ENCODE peak calls at places on chromosomes 5 and 9, in nine cellular contexts. G, B, A, C, L, Q, D, P and K are unnamed samples.

GRCh38 chr9:135379540-135380267 is 99.9 kb upstream of the PPP1R26 start:
- DNase-seq in Q (no peak), B (no peak), D (no peak), L (no peak), P (no peak), C (no peak), G (no peak), A (no peak), K (no peak)

GRCh38 chr5:173984218-173984617 is 4.8 kb upstream of the C5orf47 start:
- DNase-seq in P (no peak), B (no peak), D (peak), Q (no peak), C (peak), L (no peak), A (no peak), G (no peak), K (no peak)

GRCh38 chr5:54009357-54009756 is 301.0 kb downstream of the ARL15 start:
- DNase-seq in B (no peak), D (no peak), P (no peak), C (no peak), G (no peak), Q (no peak), A (no peak), L (no peak), K (no peak)

GRCh38 chr5:64188776-64189175 is 23.1 kb downstream of the RNF180 start:
- DNase-seq in D (no peak), P (no peak), Q (no peak), G (no peak), B (no peak), L (no peak), A (no peak), C (no peak), K (no peak)

GRCh38 chr5:36240779-36241635 is 718 bp downstream of the NADK2 start:
- DNase-seq in P (peak), B (peak), L (peak), D (peak), Q (peak), C (no peak), G (peak), A (peak), K (peak)

GRCh38 chr9:97568461-97569275 is 64.5 kb downstream of the TSTD2 start:
- DNase-seq in D (no peak), P (no peak), A (no peak), Q (no peak), B (no peak), G (no peak), L (no peak), C (no peak), K (no peak)

GRCh38 chr9:16828335-16829281 is 41.9 kb downstream of the BNC2 start:
- DNase-seq in Q (no peak), C (no peak), B (no peak), D (peak), A (no peak), G (no peak), P (peak), L (no peak), K (no peak)

GRCh38 chr5:91888810-91889209 is 505.7 kb upstream of the ARRDC3 start:
- DNase-seq in G (no peak), B (no peak), A (no peak), C (no peak), P (no peak), L (no peak), Q (no peak), D (no peak), K (no peak)

GRCh38 chr5:74367241-74367733 is 273.2 kb downstream of the ENC1 start:
- DNase-seq in A (no peak), L (no peak), C (no peak), D (no peak), B (no peak), G (no peak), Q (no peak), P (no peak), K (no peak)

GRCh38 chr9:2727966-2728613 is 10.8 kb downstream of the KCNV2 start:
- DNase-seq in A (no peak), C (peak), G (peak), D (peak), L (peak), Q (no peak), B (no peak), P (no peak), K (no peak)

GRCh38 chr5:1673042-1673674 is 126.5 kb downstream of the MRPL36 start:
- DNase-seq in B (no peak), D (no peak), A (no peak), G (no peak), C (no peak), L (no peak), P (peak), Q (peak), K (no peak)

GRCh38 chr9:117074337-117074662 is 340.6 kb downstream of the ASTN2 start:
- DNase-seq in P (no peak), L (no peak), Q (no peak), G (no peak), C (no peak), D (no peak), B (no peak), A (no peak), K (no peak)

GRCh38 chr9:93302586-93303257 is 118.8 kb downstream of the WNK2 start:
- DNase-seq in L (peak), G (peak), D (peak), P (no peak), B (peak), C (peak), A (peak), Q (peak), K (peak)

GRCh38 chr9:94825620-94825958 is 99.1 kb downstream of the AOPEP start:
- DNase-seq in A (no peak), C (no peak), Q (no peak), B (no peak), D (no peak), G (no peak), P (no peak), L (no peak), K (no peak)

DNA sequence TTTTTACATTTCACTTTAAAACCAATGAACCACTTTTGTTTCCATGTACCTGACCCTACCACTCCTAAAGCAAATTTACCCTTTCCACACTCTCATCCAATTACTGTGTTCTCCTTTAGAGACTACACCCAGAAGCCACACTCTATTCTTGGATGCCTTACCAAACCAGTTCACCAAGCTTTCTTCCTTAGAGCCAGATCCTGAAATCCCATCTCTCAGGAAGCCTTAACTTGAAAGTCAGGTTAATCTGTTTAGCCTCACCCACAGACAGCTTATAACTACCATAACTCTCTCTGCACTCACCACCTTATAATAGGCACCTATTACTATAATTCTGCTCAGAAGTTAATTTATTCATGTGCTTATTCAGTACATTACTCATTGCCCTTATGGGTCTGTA is 4.3 kb downstream of the CSNK1A1 start:
- DNase-seq in C (no peak), A (no peak), Q (no peak), D (no peak), B (no peak), G (peak), L (no peak), P (no peak), K (no peak)
- TF ChIP-seq POLR2AphosphoS5 in C (peak), A (no peak), Q (peak), D (no peak), B (no peak), G (peak), L (no peak), P (no peak), K (peak)

DNA sequence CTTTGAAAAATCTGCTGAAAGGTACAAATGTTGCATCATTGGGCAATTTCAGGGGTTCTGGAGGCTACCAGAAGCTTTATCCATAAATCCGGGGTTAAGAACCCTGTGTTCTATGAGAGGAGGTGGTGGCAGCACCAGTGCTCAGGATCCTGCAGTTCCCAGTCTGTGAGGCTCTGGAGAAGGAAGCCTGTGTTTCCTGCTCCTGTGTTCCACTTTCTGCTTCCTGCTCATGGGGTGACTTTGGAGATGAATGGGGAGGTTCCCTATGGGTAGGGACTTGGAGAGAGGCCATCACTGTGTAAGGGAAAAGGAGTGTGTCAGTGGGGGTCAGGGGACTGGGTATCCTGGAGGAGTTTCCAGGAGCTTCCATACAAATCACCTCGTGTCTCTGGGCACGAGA is 2.3 kb downstream of the CDX1 start:
- DNase-seq in B (no peak), L (no peak), C (no peak), Q (no peak), G (no peak), A (no peak), P (no peak), D (no peak), K (no peak)
- TF ChIP-seq POLR2A in B (no peak), L (no peak), C (no peak), Q (no peak), G (no peak), A (no peak), P (no peak), D (no peak), K (no peak)

GRCh38 chr5:43643750-43644149 is 40.8 kb downstream of the NNT start:
- DNase-seq in D (no peak), B (no peak), G (no peak), Q (no peak), A (no peak), L (no peak), P (no peak), C (no peak), K (no peak)

GRCh38 chr5:43642428-43642827 is 39.4 kb downstream of the NNT start:
- DNase-seq in D (no peak), L (no peak), P (no peak), Q (no peak), G (no peak), C (no peak), B (no peak), A (no peak), K (no peak)

GRCh38 chr5:43646997-43647396 is 44.0 kb downstream of the NNT start:
- DNase-seq in C (no peak), P (no peak), A (no peak), L (no peak), B (no peak), G (no peak), Q (no peak), D (no peak), K (no peak)

GRCh38 chr5:43639566-43639965 is 36.6 kb downstream of the NNT start:
- DNase-seq in B (no peak), D (no peak), P (no peak), L (no peak), C (no peak), A (no peak), G (no peak), Q (no peak), K (no peak)

DNA sequence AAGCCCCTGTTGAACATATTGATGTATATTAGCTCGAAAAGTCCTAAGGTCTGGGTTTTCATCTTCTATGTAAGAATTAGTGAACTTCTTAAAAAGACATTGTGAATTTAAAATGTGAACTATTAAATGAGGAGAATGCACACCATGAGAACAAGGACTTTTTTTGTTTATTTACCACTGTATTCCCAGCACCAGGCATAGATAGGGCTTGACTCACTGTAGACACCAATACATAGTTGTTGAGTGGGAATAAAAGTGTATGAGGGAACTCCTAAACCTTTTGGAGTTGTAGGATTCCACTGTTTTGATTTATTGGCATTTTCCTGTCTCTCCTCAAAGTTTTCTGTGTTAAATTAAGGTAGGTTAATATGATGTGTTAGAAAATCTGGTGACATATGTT is 40.3 kb downstream of the NNT start:
- DNase-seq in P (no peak), B (no peak), C (no peak), D (no peak), L (no peak), Q (no peak), A (no peak), G (no peak), K (no peak)
- TF ChIP-seq POLR2AphosphoS5 in P (no peak), B (no peak), C (no peak), D (no peak), L (no peak), Q (no peak), A (no peak), G (no peak), K (no peak)

DNA sequence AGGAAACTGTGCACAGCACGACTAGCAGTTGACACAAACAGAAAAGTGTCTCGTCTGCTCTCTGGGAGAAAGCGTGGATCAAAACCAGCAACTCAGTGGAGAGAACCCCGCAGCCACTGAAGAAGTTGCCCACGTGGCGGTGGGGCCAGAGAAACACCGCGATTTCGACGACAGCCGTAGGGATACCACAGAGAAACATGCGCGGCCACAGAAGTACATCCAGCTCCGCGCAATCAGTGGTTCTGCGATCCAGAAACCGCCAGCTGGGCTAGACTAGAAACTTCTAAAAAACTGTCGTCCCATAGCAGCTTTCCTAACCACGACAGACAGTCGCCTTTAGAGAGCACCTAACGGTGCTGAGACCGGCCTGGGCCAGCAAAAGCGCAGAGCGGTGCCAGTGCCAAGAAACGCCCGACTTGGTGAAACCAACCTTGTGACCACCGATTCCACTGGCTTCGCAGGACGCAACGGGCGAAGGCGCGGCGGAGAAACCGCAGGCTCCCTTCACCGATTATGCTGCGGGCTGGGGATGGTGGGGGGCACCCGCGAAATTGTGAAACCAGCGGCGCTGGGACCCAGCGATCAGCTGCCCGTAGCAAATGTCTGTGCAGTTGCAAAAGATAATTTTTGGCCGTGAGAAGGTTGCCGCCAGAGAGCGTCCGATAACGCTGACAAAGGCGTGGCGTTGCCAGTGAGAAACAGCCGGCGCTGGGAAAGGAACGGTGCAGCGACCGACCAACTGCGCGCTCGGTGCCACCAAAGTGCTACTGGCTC is 2.7 kb upstream of the ANXA2R start:
- DNase-seq in L (peak), B (no peak), Q (peak), D (peak), A (no peak), G (peak), C (peak), P (peak), K (peak)
- TF ChIP-seq POLR2A in L (peak), B (no peak), Q (no peak), D (no peak), A (no peak), G (no peak), C (no peak), P (peak), K (no peak)

DNA sequence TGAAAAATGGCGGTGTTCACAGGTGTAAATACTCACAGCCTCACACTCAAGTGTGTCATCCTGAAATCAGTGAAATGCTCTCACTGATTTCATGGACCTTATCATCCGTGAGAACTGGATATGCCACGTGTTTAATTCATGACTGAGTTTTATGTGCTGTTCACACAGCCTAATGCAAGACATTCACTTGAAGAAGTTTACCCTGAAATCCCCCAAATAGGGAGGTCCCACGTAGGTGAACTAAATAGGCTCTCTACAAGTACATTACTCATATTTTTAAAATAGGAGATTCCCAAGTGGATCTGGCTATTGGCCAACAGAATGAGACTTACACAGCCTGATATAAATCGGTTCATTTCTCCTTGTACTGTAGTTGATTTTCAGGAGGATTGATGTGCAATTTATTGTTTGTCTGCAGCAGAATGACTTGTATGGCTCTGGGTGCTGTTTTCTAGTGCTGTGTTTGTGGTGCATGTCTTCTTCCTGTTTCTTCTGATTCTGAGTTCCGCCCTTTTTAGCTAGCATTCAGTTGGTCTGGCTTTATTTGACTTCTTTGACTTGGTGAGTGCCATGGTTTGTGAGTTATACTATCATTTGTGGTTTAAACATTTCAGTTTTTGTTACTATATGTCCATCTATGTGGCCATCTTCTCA is 25.1 kb downstream of the TRIO start:
- DNase-seq in B (no peak), P (no peak), A (no peak), G (no peak), C (no peak), Q (no peak), L (no peak), D (peak), K (no peak)
- TF ChIP-seq POLR2AphosphoS5 in B (peak), P (no peak), A (no peak), G (no peak), C (no peak), Q (no peak), L (no peak), D (peak), K (peak)

GRCh38 chr5:108381034-108381954 is 604 bp downstream of the FBXL17 start:
- DNase-seq in Q (peak), D (peak), C (peak), P (peak), B (peak), L (peak), A (peak), G (peak), K (peak)
- TF ChIP-seq POLR2A in Q (no peak), D (peak), C (no peak), P (peak), B (no peak), L (no peak), A (no peak), G (no peak), K (no peak)

DNA sequence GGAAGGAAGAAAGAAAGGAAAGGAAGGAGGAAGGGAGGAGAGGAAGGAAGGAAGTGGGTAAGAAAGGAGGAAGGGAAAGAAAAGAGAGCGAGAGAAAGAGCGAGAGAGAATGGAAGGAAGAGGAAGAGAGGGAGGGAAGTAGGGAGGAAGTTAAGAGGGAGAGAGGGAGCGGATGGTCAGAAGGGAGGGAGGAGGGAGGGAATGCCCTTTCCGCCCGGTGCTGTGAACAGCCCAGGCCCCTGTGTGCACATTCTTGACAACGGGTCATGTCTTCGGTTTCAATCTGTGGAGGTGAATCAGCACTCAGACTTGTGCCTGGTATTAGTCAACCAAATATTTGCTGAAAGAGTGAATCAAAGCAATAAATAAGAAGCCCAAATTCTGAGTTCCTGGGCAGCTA is 39.2 kb downstream of the PRUNE2 start:
- DNase-seq in G (no peak), P (no peak), Q (no peak), D (no peak), C (no peak), L (no peak), B (no peak), A (no peak), K (no peak)
- TF ChIP-seq POLR2AphosphoS5 in G (no peak), P (no peak), Q (peak), D (no peak), C (no peak), L (no peak), B (no peak), A (no peak), K (no peak)

GRCh38 chr5:150085950-150086715 is at the start of gene CSF1R:
- DNase-seq in G (no peak), Q (peak), B (no peak), L (no peak), D (no peak), C (no peak), A (no peak), P (peak), K (no peak)
- TF ChIP-seq POLR2A in G (no peak), Q (no peak), B (no peak), L (no peak), D (no peak), C (no peak), A (no peak), P (peak), K (no peak)